ENCODE peak calls at places on chromosomes 1 and 21, in eight cellular contexts. X is astrocyte of the spinal cord, H is kidney, Y is WTC11, U is OCI-LY7, B is ovary, S is IMR-90, K is pancreas. C is an unnamed sample.

GRCh38 chr1:167532964-167533824 is 14.9 kb upstream of the CD247 start:
- DNase-seq in K (no peak), U (no peak), Y (no peak), X (no peak), H (no peak), S (no peak), B (peak), C (no peak)

GRCh38 chr21:35150562-35151226 is 101.6 kb upstream of the RUNX1 start:
- DNase-seq in U (no peak), K (no peak), X (peak), Y (no peak), H (no peak), S (peak), B (no peak), C (no peak)

GRCh38 chr1:4652631-4653327 is 1.6 kb upstream of the AJAP1 start:
- DNase-seq in U (peak), H (peak), S (no peak), K (peak), Y (peak), X (peak), B (peak), C (peak)

GRCh38 chr1:165481820-165482532 is 37.0 kb upstream of the RXRG start:
- DNase-seq in X (peak), Y (no peak), U (no peak), B (peak), H (no peak), K (no peak), S (peak), C (no peak)

GRCh38 chr1:41513388-41513745 is 28.9 kb upstream of the EDN2 start:
- DNase-seq in H (no peak), B (no peak), K (no peak), U (no peak), S (no peak), X (no peak), Y (peak), C (no peak)

GRCh38 chr1:229998980-229999379 is 68.1 kb upstream of the GALNT2 start:
- DNase-seq in H (no peak), Y (no peak), X (peak), U (no peak), S (no peak), K (no peak), B (no peak), C (no peak)

GRCh38 chr1:116929961-116930592 is 20.4 kb downstream of the PTGFRN start:
- DNase-seq in B (no peak), U (no peak), H (no peak), S (no peak), X (no peak), K (no peak), Y (no peak), C (no peak)

GRCh38 chr1:40703316-40703715 is 11.8 kb downstream of the NFYC start:
- DNase-seq in K (no peak), X (peak), Y (no peak), S (peak), H (no peak), B (peak), U (no peak), C (no peak)

GRCh38 chr21:44649701-44650100 is 3.5 kb downstream of the KRTAP10-11 start:
- DNase-seq in B (no peak), K (no peak), Y (no peak), H (no peak), X (no peak), S (no peak), U (no peak), C (no peak)

GRCh38 chr1:235079443-235079967 is 49.1 kb downstream of the TOMM20 start:
- DNase-seq in X (peak), Y (no peak), S (peak), B (peak), H (peak), K (peak), U (peak), C (peak)

GRCh38 chr1:48966583-48966982 is 189.9 kb upstream of the BEND5 start:
- DNase-seq in K (no peak), U (no peak), X (no peak), B (no peak), H (no peak), S (no peak), Y (no peak), C (no peak)

GRCh38 chr1:203769505-203770343 is 4.7 kb downstream of the LAX1 start:
- DNase-seq in H (peak), B (peak), U (no peak), X (peak), Y (no peak), K (peak), S (peak), C (peak)

GRCh38 chr1:28592314-28593071 is 428 bp downstream of the RAB42 start:
- DNase-seq in U (no peak), K (no peak), S (no peak), X (no peak), H (no peak), Y (peak), B (no peak), C (peak)

GRCh38 chr1:110615548-110616130 is 9.5 kb upstream of the KCNA2 start:
- DNase-seq in Y (peak), H (peak), U (peak), B (no peak), S (peak), X (peak), K (peak), C (no peak)

GRCh38 chr1:231161711-231162299 is at the start of gene TRIM67:
- DNase-seq in B (no peak), Y (peak), U (no peak), K (peak), S (no peak), H (no peak), X (no peak), C (no peak)

GRCh38 chr1:20058531-20058930 is 11.5 kb upstream of the PLA2G5 start:
- DNase-seq in S (peak), B (no peak), U (peak), K (no peak), Y (no peak), H (no peak), X (peak), C (no peak)

GRCh38 chr1:167469280-167469965 is 48.9 kb downstream of the CD247 start:
- DNase-seq in K (no peak), U (no peak), S (no peak), B (no peak), H (no peak), X (no peak), Y (no peak), C (no peak)

GRCh38 chr1:31054958-31055481 is 10.5 kb downstream of the PUM1 start:
- DNase-seq in Y (no peak), U (no peak), B (no peak), K (no peak), H (no peak), S (no peak), X (no peak), C (no peak)

GRCh38 chr1:190588424-190588823 is 110.8 kb upstream of the BRINP3 start:
- DNase-seq in S (no peak), X (no peak), U (no peak), B (no peak), K (no peak), Y (no peak), H (no peak), C (no peak)

GRCh38 chr1:170808229-170808870 is 127.0 kb upstream of the MROH9 start:
- DNase-seq in Y (no peak), U (no peak), S (no peak), H (no peak), K (no peak), B (no peak), X (no peak), C (no peak)

GRCh38 chr1:198880397-198880796 is 241.6 kb downstream of the PTPRC start:
- DNase-seq in B (no peak), K (no peak), U (no peak), S (peak), Y (no peak), H (no peak), X (peak), C (no peak)

GRCh38 chr1:201730611-201731010 is 98.3 kb upstream of the IPO9 start:
- DNase-seq in S (no peak), B (no peak), X (no peak), K (no peak), U (no peak), Y (no peak), H (no peak), C (no peak)
- TF ChIP-seq CTCF in S (no peak), B (no peak), X (no peak), K (no peak), U (no peak), Y (no peak), H (no peak), C (no peak)

GRCh38 chr1:226982451-226983177 is 42.5 kb downstream of the COQ8A start:
- DNase-seq in S (no peak), K (peak), Y (no peak), H (peak), U (no peak), B (no peak), X (no peak), C (no peak)

GRCh38 chr1:226981838-226982237 is 41.7 kb downstream of the COQ8A start:
- DNase-seq in U (no peak), K (no peak), H (peak), B (no peak), S (no peak), X (no peak), Y (no peak), C (no peak)

GRCh38 chr1:226983998-226984364 is 43.9 kb downstream of the COQ8A start:
- DNase-seq in X (no peak), S (no peak), U (no peak), K (no peak), H (peak), B (no peak), Y (no peak), C (peak)

GRCh38 chr1:226984521-226985238 is 44.6 kb downstream of the COQ8A start:
- DNase-seq in K (no peak), Y (no peak), X (no peak), B (no peak), H (peak), S (no peak), U (no peak), C (peak)

DNA sequence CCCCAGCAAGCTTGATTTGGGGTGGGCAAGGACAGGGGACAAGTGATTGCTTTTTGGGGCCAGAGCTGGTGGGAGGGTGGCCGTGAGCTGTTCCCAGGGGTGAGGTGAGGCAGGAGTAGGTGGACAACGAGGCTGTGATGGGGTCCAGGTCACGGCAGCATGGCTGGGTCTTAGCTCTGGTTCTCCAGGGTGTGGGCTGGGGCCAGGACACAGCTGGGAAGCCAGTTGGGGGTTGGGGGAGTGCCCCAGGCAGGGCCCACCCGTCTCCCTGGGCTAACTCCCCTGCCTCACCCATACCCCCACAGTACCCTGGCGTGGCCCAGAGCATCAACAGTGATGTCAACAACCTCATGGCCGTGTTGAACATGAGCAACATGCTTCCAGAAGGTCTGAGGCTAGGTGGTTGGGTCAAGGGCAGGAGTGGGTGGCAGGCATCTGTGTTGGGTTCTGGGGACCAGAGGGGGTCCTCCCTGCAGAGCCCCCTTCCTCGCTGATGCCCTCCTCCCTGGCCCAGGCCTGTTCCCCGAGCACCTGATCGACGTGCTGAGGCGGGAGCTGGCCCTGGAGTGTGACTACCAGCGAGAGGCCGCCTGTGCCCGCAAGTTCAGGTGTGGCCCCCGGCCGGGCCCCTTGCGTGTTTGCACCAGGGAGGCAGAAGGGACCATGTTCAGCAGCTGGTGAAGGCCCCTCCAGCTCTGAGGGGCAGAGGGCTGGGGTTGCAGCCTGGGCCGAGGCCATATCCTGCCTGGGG is 43.3 kb downstream of the COQ8A start:
- DNase-seq in U (no peak), K (no peak), X (no peak), H (peak), Y (no peak), B (no peak), S (no peak), C (peak)
- TF ChIP-seq CTCF in U (no peak), K (no peak), X (no peak), H (no peak), Y (no peak), B (no peak), S (no peak), C (no peak)

GRCh38 chr21:37060296-37060695 is 12.6 kb downstream of the PIGP start:
- DNase-seq in S (peak), X (peak), U (peak), B (peak), Y (no peak), H (no peak), K (no peak), C (no peak)
- TF ChIP-seq CTCF in S (peak), X (peak), U (no peak), B (no peak), Y (no peak), H (no peak), K (no peak), C (no peak)

GRCh38 chr1:156684227-156684782 is 7.1 kb upstream of the NES start:
- DNase-seq in Y (no peak), U (no peak), S (peak), K (no peak), H (no peak), X (peak), B (no peak), C (no peak)
- TF ChIP-seq CTCF in Y (no peak), U (peak), S (no peak), K (no peak), H (no peak), X (no peak), B (no peak), C (no peak)

DNA sequence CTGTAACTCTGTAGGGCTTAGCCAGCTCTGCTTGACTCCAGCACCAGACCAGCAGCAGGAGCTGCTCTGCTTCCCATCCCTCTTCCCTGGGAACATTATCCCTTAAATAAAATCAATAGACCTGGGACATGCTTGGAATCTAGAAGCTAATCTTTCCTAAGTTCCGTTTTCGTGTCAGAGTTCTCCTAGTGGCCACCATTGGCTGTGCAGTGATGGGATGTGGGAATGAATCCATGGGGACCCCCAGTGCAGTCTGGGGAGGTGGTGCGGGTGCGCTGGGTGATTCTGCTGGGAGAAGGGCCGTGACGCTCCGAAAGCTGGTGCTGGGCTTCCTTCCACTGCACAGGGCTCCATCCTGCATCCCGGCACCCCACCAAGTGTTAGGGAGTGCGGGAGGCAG is 202.7 kb downstream of the CAMTA1 start:
- DNase-seq in H (no peak), X (no peak), K (no peak), U (no peak), Y (no peak), B (no peak), S (no peak), C (no peak)
- TF ChIP-seq CTCF in H (no peak), X (peak), K (no peak), U (no peak), Y (no peak), B (no peak), S (no peak), C (no peak)

GRCh38 chr1:237938553-237938952 is 47.8 kb upstream of the ZP4 start:
- DNase-seq in B (no peak), H (no peak), S (no peak), X (no peak), Y (peak), K (no peak), U (no peak), C (no peak)
- TF ChIP-seq CTCF in B (no peak), H (no peak), S (peak), X (no peak), Y (peak), K (no peak), U (no peak), C (no peak)